ENCODE peak calls at places on chromosome 5, in five cellular contexts. L, Z, Y, I and C are unnamed samples.

GRCh38 chr5:2284678-2285077 is 402.0 kb upstream of the IRX4 start:
- DNase-seq in Y (no peak), I (no peak), Z (no peak), L (no peak), C (no peak)

GRCh38 chr5:163506726-163507125 is 1.3 kb downstream of the MAT2B start:
- DNase-seq in Z (no peak), L (peak), Y (no peak), I (no peak), C (no peak)

GRCh38 chr5:181052928-181053759 is 13.1 kb downstream of the BTNL9 start:
- DNase-seq in Y (no peak), Z (no peak), L (no peak), I (no peak), C (no peak)

GRCh38 chr5:81016116-81016515 is 56.0 kb downstream of the RASGRF2 start:
- DNase-seq in Z (no peak), Y (no peak), I (no peak), L (no peak), C (no peak)

GRCh38 chr5:119341452-119342349 is 14.1 kb upstream of the TNFAIP8 start:
- DNase-seq in Y (no peak), I (no peak), L (no peak), Z (no peak), C (no peak)

GRCh38 chr5:88663793-88664216 is 219.2 kb downstream of the MEF2C start:
- DNase-seq in I (no peak), L (no peak), Z (no peak), Y (no peak), C (no peak)

GRCh38 chr5:179110528-179110927 is 50.4 kb downstream of the ZNF354C start:
- DNase-seq in I (no peak), Z (no peak), Y (no peak), L (no peak), C (no peak)

GRCh38 chr5:6829150-6829784 is 116.0 kb downstream of the TENT4A start:
- DNase-seq in I (no peak), Z (no peak), L (no peak), Y (no peak), C (no peak)

GRCh38 chr5:143923634-143924265 is 111.8 kb downstream of the HMHB1 start:
- DNase-seq in Y (no peak), L (peak), I (no peak), Z (no peak), C (no peak)

DNA sequence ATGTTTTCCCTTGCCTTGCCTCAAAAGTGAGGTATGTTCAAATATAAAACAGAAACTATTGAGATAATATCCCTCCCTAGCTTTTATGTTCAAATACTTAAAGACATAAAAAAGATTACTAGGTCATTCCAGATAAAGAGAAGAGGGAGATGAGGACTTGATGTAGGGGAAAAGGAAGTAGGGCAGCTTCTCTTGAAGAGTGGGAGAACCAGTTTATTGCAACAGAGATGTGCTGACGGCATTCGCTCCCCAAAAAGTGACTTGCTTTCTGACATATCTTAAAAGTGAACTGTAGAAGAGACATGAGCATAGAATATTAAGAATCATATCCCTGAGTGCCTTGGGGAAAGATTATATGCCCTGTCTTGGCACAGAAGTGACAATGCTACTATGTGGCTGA is 330.2 kb upstream of the NREP start:
- DNase-seq in L (no peak), I (no peak), Z (no peak), Y (no peak), C (no peak)
- TF ChIP-seq CTCF in L (no peak), I (no peak), Z (no peak), Y (no peak), C (no peak)

GRCh38 chr5:83608122-83608521 is 112.5 kb downstream of the HAPLN1 start:
- DNase-seq in Y (peak), Z (peak), L (peak), I (no peak), C (no peak)
- TF ChIP-seq CTCF in Y (peak), Z (peak), L (peak), I (no peak), C (peak)

DNA sequence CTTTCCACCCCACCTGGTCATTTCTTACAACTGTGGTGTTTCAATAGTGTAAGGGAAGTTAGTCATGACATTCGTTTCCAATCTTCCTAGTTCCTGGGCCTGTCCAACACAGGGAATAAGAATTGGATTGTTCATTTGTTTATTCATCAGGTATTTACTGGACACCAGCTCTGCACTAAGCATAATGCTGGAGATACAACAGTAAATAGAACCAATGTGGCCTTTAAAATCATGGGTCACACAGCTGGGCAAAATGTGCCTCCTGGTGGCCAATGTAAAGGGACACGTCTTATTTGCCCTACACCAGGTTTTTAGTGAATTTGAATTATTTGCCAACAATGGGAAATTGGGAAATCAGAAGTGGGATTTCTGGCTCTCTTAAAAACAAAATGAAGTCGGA is 10.4 kb downstream of the ABLIM3 start:
- DNase-seq in L (peak), Z (no peak), Y (no peak), I (no peak), C (no peak)
- TF ChIP-seq CTCF in L (peak), Z (peak), Y (peak), I (no peak), C (peak)

GRCh38 chr5:39648539-39649200 is 223.9 kb upstream of the DAB2 start:
- DNase-seq in L (no peak), I (no peak), Y (no peak), Z (peak), C (no peak)
- TF ChIP-seq CTCF in L (no peak), I (no peak), Y (no peak), Z (peak), C (no peak)